ENCODE peak calls at places on chromosome 4, in seven cellular contexts. One of them, this sample, is unnamed.
A peak's percentile ranks its signal among the peaks of the same experiment; 100 is the strongest.

GRCh38 chr4:154032914-154033313 is 244.0 kb upstream of the SFRP2 start:
- DNase-seq in left lung: no peak
- DNase-seq in omental fat pad: no peak
- DNase-seq in bronchial epithelial cell: no peak
- DNase-seq in hepatocyte: no peak
- DNase-seq in tibial artery: no peak
- DNase-seq in natural killer cell: no peak
- DNase-seq in this sample: no peak

GRCh38 chr4:113784497-113785254 is 23.1 kb upstream of the CAMK2D start:
- DNase-seq in left lung: no peak
- DNase-seq in omental fat pad: no peak
- DNase-seq in bronchial epithelial cell: peak; percentile 99
- DNase-seq in hepatocyte: peak; percentile 10
- DNase-seq in tibial artery: no peak
- DNase-seq in natural killer cell: no peak
- DNase-seq in this sample: no peak

GRCh38 chr4:136864580-136865185 is 667.6 kb downstream of the PCDH18 start:
- DNase-seq in left lung: no peak
- DNase-seq in omental fat pad: no peak
- DNase-seq in bronchial epithelial cell: peak; percentile 50
- DNase-seq in hepatocyte: peak; percentile 85
- DNase-seq in tibial artery: no peak
- DNase-seq in natural killer cell: no peak
- DNase-seq in this sample: no peak

GRCh38 chr4:113616443-113616842 is 145.1 kb downstream of the CAMK2D start:
- DNase-seq in left lung: no peak
- DNase-seq in omental fat pad: no peak
- DNase-seq in bronchial epithelial cell: no peak
- DNase-seq in hepatocyte: no peak
- DNase-seq in tibial artery: no peak
- DNase-seq in natural killer cell: no peak
- DNase-seq in this sample: no peak

GRCh38 chr4:55080174-55080865 is 45.1 kb downstream of the KDR start:
- DNase-seq in left lung: no peak
- DNase-seq in omental fat pad: no peak
- DNase-seq in bronchial epithelial cell: no peak
- DNase-seq in hepatocyte: no peak
- DNase-seq in tibial artery: no peak
- DNase-seq in natural killer cell: no peak
- DNase-seq in this sample: no peak

GRCh38 chr4:8213121-8213520 is 14.0 kb downstream of the SH3TC1 start:
- DNase-seq in left lung: no peak
- DNase-seq in omental fat pad: no peak
- DNase-seq in bronchial epithelial cell: no peak
- DNase-seq in hepatocyte: no peak
- DNase-seq in tibial artery: no peak
- DNase-seq in natural killer cell: no peak
- DNase-seq in this sample: no peak

GRCh38 chr4:74376888-74377483 is 12.0 kb downstream of the EREG start:
- DNase-seq in left lung: no peak
- DNase-seq in omental fat pad: no peak
- DNase-seq in bronchial epithelial cell: peak; percentile 69
- DNase-seq in hepatocyte: peak; percentile 66
- DNase-seq in tibial artery: no peak
- DNase-seq in natural killer cell: no peak
- DNase-seq in this sample: no peak

GRCh38 chr4:139184129-139184528 is 7.1 kb upstream of the ELF2 start:
- DNase-seq in left lung: no peak
- DNase-seq in omental fat pad: no peak
- DNase-seq in bronchial epithelial cell: peak; percentile 54
- DNase-seq in hepatocyte: peak; percentile 16
- DNase-seq in tibial artery: no peak
- DNase-seq in natural killer cell: no peak
- DNase-seq in this sample: no peak

GRCh38 chr4:38678078-38678477 is 14.1 kb downstream of the KLF3 start:
- DNase-seq in left lung: no peak
- DNase-seq in omental fat pad: no peak
- DNase-seq in bronchial epithelial cell: no peak
- DNase-seq in hepatocyte: no peak
- DNase-seq in tibial artery: no peak
- DNase-seq in natural killer cell: no peak
- DNase-seq in this sample: no peak

GRCh38 chr4:69154021-69154420 is 57.7 kb downstream of the UGT2B7 start:
- DNase-seq in left lung: no peak
- DNase-seq in omental fat pad: no peak
- DNase-seq in bronchial epithelial cell: no peak
- DNase-seq in hepatocyte: no peak
- DNase-seq in tibial artery: no peak
- DNase-seq in natural killer cell: no peak
- DNase-seq in this sample: no peak

GRCh38 chr4:69156913-69157312 is 57.6 kb downstream of the UGT2B11 start:
- DNase-seq in left lung: no peak
- DNase-seq in omental fat pad: no peak
- DNase-seq in bronchial epithelial cell: peak; percentile 20
- DNase-seq in hepatocyte: no peak
- DNase-seq in tibial artery: no peak
- DNase-seq in natural killer cell: no peak
- DNase-seq in this sample: no peak
- TF ChIP-seq CTCF in left lung: no peak
- TF ChIP-seq CTCF in omental fat pad: no peak
- TF ChIP-seq CTCF in bronchial epithelial cell: peak; percentile 48
- TF ChIP-seq CTCF in hepatocyte: no peak
- TF ChIP-seq CTCF in tibial artery: no peak
- TF ChIP-seq CTCF in natural killer cell: no peak
- TF ChIP-seq CTCF in this sample: no peak

GRCh38 chr4:90498175-90498574 is 371.0 kb downstream of the CCSER1 start:
- DNase-seq in left lung: no peak
- DNase-seq in omental fat pad: no peak
- DNase-seq in bronchial epithelial cell: no peak
- DNase-seq in hepatocyte: no peak
- DNase-seq in tibial artery: no peak
- DNase-seq in natural killer cell: no peak
- DNase-seq in this sample: no peak
- TF ChIP-seq CTCF in left lung: no peak
- TF ChIP-seq CTCF in omental fat pad: no peak
- TF ChIP-seq CTCF in bronchial epithelial cell: no peak
- TF ChIP-seq CTCF in hepatocyte: no peak
- TF ChIP-seq CTCF in tibial artery: no peak
- TF ChIP-seq CTCF in natural killer cell: no peak
- TF ChIP-seq CTCF in this sample: no peak

DNA sequence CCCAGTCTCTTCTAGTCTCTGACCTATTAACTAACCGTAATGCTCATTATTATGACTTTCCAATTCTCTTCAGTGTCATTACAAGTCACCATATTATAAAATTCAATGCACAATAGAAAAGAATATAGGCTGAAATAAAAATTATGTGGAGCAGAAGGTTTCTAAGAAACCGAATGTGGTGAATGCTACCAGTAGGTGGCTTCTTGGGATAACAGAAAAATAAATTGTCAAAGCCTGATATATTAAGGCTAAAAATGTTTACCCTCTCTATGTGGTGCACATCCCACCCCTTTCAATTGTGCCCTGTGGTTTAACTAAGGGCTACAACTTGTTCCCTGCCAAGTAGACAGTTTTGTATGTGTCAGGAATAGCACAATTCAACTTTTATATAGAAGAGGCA is 624.6 kb upstream of the TECRL start:
- DNase-seq in left lung: no peak
- DNase-seq in omental fat pad: no peak
- DNase-seq in bronchial epithelial cell: no peak
- DNase-seq in hepatocyte: no peak
- DNase-seq in tibial artery: no peak
- DNase-seq in natural killer cell: no peak
- DNase-seq in this sample: no peak
- TF ChIP-seq CTCF in left lung: no peak
- TF ChIP-seq CTCF in omental fat pad: no peak
- TF ChIP-seq CTCF in bronchial epithelial cell: no peak
- TF ChIP-seq CTCF in hepatocyte: peak; percentile 51
- TF ChIP-seq CTCF in tibial artery: no peak
- TF ChIP-seq CTCF in natural killer cell: no peak
- TF ChIP-seq CTCF in this sample: no peak

DNA sequence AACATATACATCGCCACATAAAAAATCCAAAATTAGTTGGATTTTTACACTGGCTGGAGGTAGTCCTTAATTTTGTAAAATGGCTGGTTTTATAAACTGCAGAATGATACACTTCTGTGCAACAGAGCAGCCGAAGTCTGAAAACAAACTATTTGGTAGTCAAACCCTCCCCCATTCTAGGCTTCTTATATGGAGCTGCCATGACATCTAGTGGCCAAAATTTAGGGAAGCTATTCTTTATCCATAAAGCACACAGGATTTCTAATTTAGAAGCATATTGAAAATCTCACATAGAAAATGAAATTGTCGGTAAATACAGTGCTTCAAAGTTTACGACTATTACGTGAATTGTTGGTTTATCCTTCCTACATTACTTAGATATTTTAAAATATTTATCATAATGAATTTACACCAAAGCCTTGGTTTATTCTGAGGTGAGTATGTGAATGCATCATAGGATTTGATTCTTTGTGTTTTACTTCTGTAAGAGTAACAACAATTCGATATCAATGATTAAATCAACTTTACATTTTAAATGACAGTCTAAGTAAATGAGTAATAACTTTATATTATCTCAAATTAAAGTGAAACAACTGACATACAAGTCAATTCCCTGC is 113.4 kb upstream of the FAM241A start:
- DNase-seq in left lung: no peak
- DNase-seq in omental fat pad: no peak
- DNase-seq in bronchial epithelial cell: peak; percentile 49
- DNase-seq in hepatocyte: peak; percentile 80
- DNase-seq in tibial artery: no peak
- DNase-seq in natural killer cell: no peak
- DNase-seq in this sample: no peak
- TF ChIP-seq CTCF in left lung: peak; percentile 38
- TF ChIP-seq CTCF in omental fat pad: no peak
- TF ChIP-seq CTCF in bronchial epithelial cell: peak; percentile 33
- TF ChIP-seq CTCF in hepatocyte: peak; percentile 85
- TF ChIP-seq CTCF in tibial artery: peak; percentile 41
- TF ChIP-seq CTCF in natural killer cell: no peak
- TF ChIP-seq CTCF in this sample: peak; percentile 63

GRCh38 chr4:180953572-180953971 is 1289.6 kb upstream of the TENM3 start:
- DNase-seq in left lung: no peak
- DNase-seq in omental fat pad: no peak
- DNase-seq in bronchial epithelial cell: peak; percentile 7
- DNase-seq in hepatocyte: no peak
- DNase-seq in tibial artery: no peak
- DNase-seq in natural killer cell: no peak
- DNase-seq in this sample: no peak
- TF ChIP-seq CTCF in left lung: no peak
- TF ChIP-seq CTCF in omental fat pad: no peak
- TF ChIP-seq CTCF in bronchial epithelial cell: no peak
- TF ChIP-seq CTCF in hepatocyte: peak; percentile 17
- TF ChIP-seq CTCF in tibial artery: no peak
- TF ChIP-seq CTCF in natural killer cell: no peak
- TF ChIP-seq CTCF in this sample: no peak

DNA sequence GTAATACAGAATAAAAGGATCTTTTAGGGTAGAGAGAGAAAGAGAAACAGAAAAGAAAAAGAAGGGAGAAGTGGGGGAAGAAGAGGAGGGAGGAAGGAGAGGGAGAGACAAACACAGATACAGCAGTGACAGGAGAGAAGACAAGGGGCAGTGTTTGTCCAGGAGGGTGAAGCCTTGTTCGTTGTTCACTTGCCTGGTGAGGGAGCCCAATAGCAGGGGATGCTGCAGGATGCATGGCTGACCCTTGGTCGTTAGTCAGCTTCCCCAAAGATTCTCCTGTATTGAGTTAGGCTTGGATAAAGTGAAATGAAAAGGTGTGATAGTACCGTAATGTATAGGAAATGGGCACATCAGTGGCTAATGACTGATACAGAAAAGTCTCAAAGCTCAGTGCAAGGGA is 403.7 kb downstream of the IL15 start:
- DNase-seq in left lung: no peak
- DNase-seq in omental fat pad: no peak
- DNase-seq in bronchial epithelial cell: no peak
- DNase-seq in hepatocyte: no peak
- DNase-seq in tibial artery: no peak
- DNase-seq in natural killer cell: no peak
- DNase-seq in this sample: no peak
- TF ChIP-seq CTCF in left lung: no peak
- TF ChIP-seq CTCF in omental fat pad: no peak
- TF ChIP-seq CTCF in bronchial epithelial cell: no peak
- TF ChIP-seq CTCF in hepatocyte: no peak
- TF ChIP-seq CTCF in tibial artery: no peak
- TF ChIP-seq CTCF in natural killer cell: no peak
- TF ChIP-seq CTCF in this sample: no peak

GRCh38 chr4:108683479-108683878 is 33.1 kb downstream of the OSTC start:
- DNase-seq in left lung: no peak
- DNase-seq in omental fat pad: no peak
- DNase-seq in bronchial epithelial cell: peak; percentile 52
- DNase-seq in hepatocyte: peak; percentile 21
- DNase-seq in tibial artery: no peak
- DNase-seq in natural killer cell: no peak
- DNase-seq in this sample: no peak
- TF ChIP-seq CTCF in left lung: no peak
- TF ChIP-seq CTCF in omental fat pad: no peak
- TF ChIP-seq CTCF in bronchial epithelial cell: peak; percentile 25
- TF ChIP-seq CTCF in hepatocyte: peak; percentile 52
- TF ChIP-seq CTCF in tibial artery: no peak
- TF ChIP-seq CTCF in natural killer cell: no peak
- TF ChIP-seq CTCF in this sample: peak; percentile 42

This sample was measured in D721Med.